ENCODE peak calls at places on chromosomes 11 and 22, in six cellular contexts. V is brain microvascular endothelial cell; Q is EL; C is activated CD4-positive, CD25-positive, alpha-beta regulatory T cell; T is HFFc6; S is substantia nigra. W is an unnamed sample.

GRCh38 chr11:35011944-35012343 is 95.5 kb downstream of the PDHX start:
- DNase-seq in V (no peak), Q (no peak), C (no peak), T (no peak), S (no peak), W (no peak)

GRCh38 chr11:81869337-81870065 is 864.2 kb downstream of the FAM181B start:
- DNase-seq in V (peak), Q (no peak), C (peak), T (no peak), S (no peak), W (no peak)

GRCh38 chr11:65557280-65558001 is 718 bp downstream of the LTBP3 start:
- DNase-seq in V (no peak), Q (no peak), C (no peak), T (no peak), S (no peak), W (no peak)

GRCh38 chr11:76803811-76804600 is 20.9 kb downstream of the TSKU start:
- DNase-seq in V (no peak), Q (no peak), C (no peak), T (no peak), S (no peak), W (no peak)

GRCh38 chr11:11279956-11280689 is 72.9 kb downstream of the CSNK2A3 start:
- DNase-seq in V (peak), Q (no peak), C (no peak), T (no peak), S (no peak), W (no peak)

GRCh38 chr11:64893194-64894069 is 15.0 kb upstream of the EHD1 start:
- DNase-seq in V (no peak), Q (no peak), C (no peak), T (no peak), S (no peak), W (no peak)

GRCh38 chr11:70352601-70353000 is 45.7 kb upstream of the CTTN start:
- DNase-seq in V (no peak), Q (no peak), C (no peak), T (no peak), S (no peak), W (no peak)

GRCh38 chr11:129286813-129287212 is 88.8 kb upstream of the BARX2 start:
- DNase-seq in V (no peak), Q (no peak), C (no peak), T (no peak), S (no peak), W (no peak)

GRCh38 chr11:100855466-100856067 is 168.5 kb downstream of the ARHGAP42 start:
- DNase-seq in V (no peak), Q (peak), C (no peak), T (peak), S (no peak), W (no peak)

GRCh38 chr22:41286639-41287091 is 678 bp upstream of the RANGAP1 start:
- DNase-seq in V (peak), Q (peak), C (peak), T (no peak), S (no peak), W (no peak)

GRCh38 chr11:117179048-117179999 is 781 bp downstream of the SIDT2 start:
- DNase-seq in V (no peak), Q (peak), C (peak), T (no peak), S (no peak), W (no peak)

GRCh38 chr11:77801477-77801876 is 19.0 kb downstream of the RSF1 start:
- DNase-seq in V (no peak), Q (no peak), C (no peak), T (no peak), S (no peak), W (no peak)